ENCODE peak calls at places on chromosomes 3 and 15, in five cellular contexts. M, A, Y, L and W are unnamed samples.

GRCh38 chr15:25725758-25726157 is 137.4 kb downstream of the ATP10A start:
- DNase-seq in L (no peak), M (no peak), Y (no peak), A (no peak), W (no peak)

GRCh38 chr3:195153121-195153520 is 117.8 kb downstream of the XXYLT1 start:
- DNase-seq in A (no peak), L (no peak), Y (no peak), M (no peak), W (no peak)

GRCh38 chr3:13274125-13274873 is 145.8 kb downstream of the NUP210 start:
- DNase-seq in M (no peak), L (no peak), A (no peak), Y (no peak), W (no peak)

GRCh38 chr3:189294649-189295048 is 122.9 kb downstream of the TPRG1 start:
- DNase-seq in A (no peak), L (no peak), Y (no peak), M (no peak), W (no peak)

GRCh38 chr15:54131410-54131809 is 153.2 kb downstream of the UNC13C start:
- DNase-seq in M (no peak), A (no peak), Y (no peak), L (no peak), W (no peak)

GRCh38 chr3:81871358-81872152 is 110.1 kb upstream of the GBE1 start:
- DNase-seq in A (no peak), M (no peak), Y (no peak), L (no peak), W (no peak)

GRCh38 chr15:74791667-74792066 is 9.8 kb downstream of the CSK start:
- DNase-seq in L (no peak), Y (no peak), A (no peak), M (no peak), W (no peak)

GRCh38 chr15:37783290-37783689 is 151.2 kb upstream of the TMCO5A start:
- DNase-seq in Y (no peak), A (no peak), M (no peak), L (no peak), W (no peak)

GRCh38 chr15:38195191-38195901 is 57.3 kb upstream of the SPRED1 start:
- DNase-seq in M (no peak), Y (no peak), L (no peak), A (no peak), W (no peak)

GRCh38 chr3:26624209-26624775 is 1.7 kb downstream of the LRRC3B start:
- DNase-seq in A (no peak), M (no peak), L (no peak), Y (no peak), W (peak; percentile 34)

GRCh38 chr15:94576889-94577533 is 345.6 kb downstream of the MCTP2 start:
- DNase-seq in M (no peak), L (peak; percentile 10), Y (peak; percentile 26), A (no peak), W (no peak)

GRCh38 chr15:72229076-72229946 is 1.7 kb downstream of the PKM start:
- DNase-seq in L (no peak), M (no peak), Y (no peak), A (no peak), W (no peak)

GRCh38 chr3:38648659-38649499 is 608 bp downstream of the SCN5A start:
- DNase-seq in L (no peak), M (no peak), A (no peak), Y (no peak), W (no peak)

GRCh38 chr3:120642368-120642948 is 39.6 kb downstream of the HGD start:
- DNase-seq in Y (no peak), A (no peak), L (no peak), M (no peak), W (no peak)

GRCh38 chr3:146177072-146177936 is 16.3 kb upstream of the PLOD2 start:
- DNase-seq in M (no peak), A (no peak), Y (no peak), L (no peak), W (no peak)

GRCh38 chr15:37099321-37100108 is 834 bp downstream of the MEIS2 start:
- DNase-seq in M (peak; percentile 15), Y (peak; percentile 16), L (no peak), A (no peak), W (no peak)

GRCh38 chr3:155169221-155169620 is 89.1 kb downstream of the MME start:
- DNase-seq in A (no peak), Y (no peak), L (no peak), M (no peak), W (no peak)

GRCh38 chr3:188348445-188349244 is 194.7 kb downstream of the LPP start:
- DNase-seq in Y (peak; percentile 63), L (peak; percentile 21), M (peak; percentile 13), A (no peak), W (peak; percentile 62)

GRCh38 chr3:31161889-31162288 is 267.4 kb upstream of the GADL1 start:
- DNase-seq in Y (no peak), A (no peak), M (no peak), L (no peak), W (no peak)

GRCh38 chr3:186057594-186057993 is 51.3 kb downstream of the ETV5 start:
- DNase-seq in A (no peak), Y (no peak), M (no peak), L (no peak), W (no peak)

GRCh38 chr3:125594581-125595011 is 701 bp downstream of the OSBPL11 start:
- DNase-seq in L (peak; percentile 38), M (no peak), A (no peak), Y (no peak), W (peak; percentile 27)

GRCh38 chr3:143004823-143005222 is 3.5 kb downstream of the U2SURP start:
- DNase-seq in A (no peak), Y (no peak), M (no peak), L (no peak), W (no peak)
- H3K4me3 ChIP-seq in A (no peak overlapping the region), Y (no peak overlapping the region), M (no peak overlapping the region), L (no peak overlapping the region), W (no peak overlapping the region)

GRCh38 chr15:57683481-57683880 is 23.0 kb upstream of the POLR2M start:
- DNase-seq in L (no peak), Y (no peak), A (no peak), M (no peak), W (no peak)
- H3K27ac ChIP-seq in L (peak overlapping the region; percentile 30), Y (no peak overlapping the region), A (no peak overlapping the region), M (no peak overlapping the region), W (no peak overlapping the region)

GRCh38 chr3:134327594-134327975 is 46.7 kb downstream of the AMOTL2 start:
- DNase-seq in M (peak; percentile 67), Y (no peak), L (no peak), A (no peak), W (no peak)

GRCh38 chr3:134328147-134328591 is 46.1 kb downstream of the AMOTL2 start:
- DNase-seq in M (no peak), L (no peak), Y (peak; percentile 57), A (no peak), W (no peak)

GRCh38 chr3:134325722-134326121 is 48.5 kb downstream of the AMOTL2 start:
- DNase-seq in Y (no peak), L (no peak), A (no peak), M (no peak), W (peak; percentile 53)

GRCh38 chr3:134326126-134326525 is 48.1 kb downstream of the AMOTL2 start:
- DNase-seq in L (no peak), Y (no peak), M (no peak), A (no peak), W (no peak)

GRCh38 chr3:134326760-134327593 is 47.3 kb downstream of the AMOTL2 start:
- DNase-seq in M (no peak), Y (no peak), A (no peak), L (no peak), W (no peak)
- H3K4me3 ChIP-seq in M (peak overlapping the region; percentile 26), Y (no peak overlapping the region), A (no peak overlapping the region), L (no peak overlapping the region), W (no peak overlapping the region)

GRCh38 chr3:197476126-197476525 is 79.6 kb downstream of the BDH1 start:
- DNase-seq in L (no peak), A (no peak), Y (no peak), M (no peak), W (no peak)

GRCh38 chr3:197480320-197480719 is 75.4 kb downstream of the BDH1 start:
- DNase-seq in Y (no peak), L (no peak), M (no peak), A (no peak), W (no peak)

GRCh38 chr3:197475514-197475913 is 80.3 kb downstream of the BDH1 start:
- DNase-seq in M (no peak), A (no peak), L (no peak), Y (no peak), W (no peak)

GRCh38 chr3:197482001-197482400 is 73.8 kb downstream of the BDH1 start:
- DNase-seq in Y (no peak), L (no peak), M (no peak), A (no peak), W (no peak)

DNA sequence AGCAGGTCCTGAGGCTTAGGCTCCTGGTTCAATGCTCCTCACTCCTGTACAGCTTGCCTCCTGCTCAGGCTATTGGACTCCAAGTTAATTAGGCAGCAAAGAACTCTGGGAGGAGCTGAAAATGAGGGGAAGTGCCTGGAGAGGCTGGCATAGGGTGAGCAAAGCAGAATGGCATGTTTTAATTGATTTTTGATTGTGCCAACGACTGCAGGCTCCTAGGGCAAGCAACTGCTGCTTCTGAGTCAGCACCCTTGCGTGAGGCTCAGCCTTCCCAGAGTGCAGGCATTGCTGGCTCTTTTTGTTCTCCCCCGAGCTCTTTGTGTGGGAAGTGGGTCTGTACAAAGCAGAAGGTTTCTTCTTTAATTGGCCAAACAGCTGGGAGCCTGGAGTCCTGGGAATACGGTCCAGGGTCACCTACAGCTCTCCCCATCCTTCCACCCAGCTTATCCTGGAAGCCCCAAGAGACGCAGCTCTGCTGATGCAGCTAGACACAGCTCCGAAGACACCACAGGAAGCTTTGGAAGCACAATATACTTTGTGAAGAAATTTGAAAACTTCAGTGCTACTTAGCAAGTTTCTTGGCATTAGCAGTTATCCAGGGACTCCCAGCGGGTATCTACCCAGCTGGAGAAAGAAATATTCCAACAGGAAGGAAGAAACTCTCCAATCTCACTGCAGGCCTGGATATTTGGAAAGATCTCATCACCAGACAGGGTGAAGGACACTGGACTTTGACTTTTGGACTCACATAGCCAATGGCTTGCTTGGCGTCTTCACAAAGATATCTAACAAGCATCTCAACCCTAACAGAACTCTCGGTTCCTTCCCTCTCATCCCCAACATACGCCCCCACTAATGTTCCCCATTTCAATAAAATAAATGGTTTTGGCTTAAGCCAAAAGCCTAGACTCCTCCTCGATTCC is 76.8 kb downstream of the BDH1 start:
- DNase-seq in A (no peak), L (no peak), M (no peak), Y (no peak), W (no peak)
- H3K27ac ChIP-seq in A (no peak overlapping the region), L (no peak overlapping the region), M (peak overlapping the region; percentile 24), Y (peak overlapping the region; percentile 18), W (no peak overlapping the region)

DNA sequence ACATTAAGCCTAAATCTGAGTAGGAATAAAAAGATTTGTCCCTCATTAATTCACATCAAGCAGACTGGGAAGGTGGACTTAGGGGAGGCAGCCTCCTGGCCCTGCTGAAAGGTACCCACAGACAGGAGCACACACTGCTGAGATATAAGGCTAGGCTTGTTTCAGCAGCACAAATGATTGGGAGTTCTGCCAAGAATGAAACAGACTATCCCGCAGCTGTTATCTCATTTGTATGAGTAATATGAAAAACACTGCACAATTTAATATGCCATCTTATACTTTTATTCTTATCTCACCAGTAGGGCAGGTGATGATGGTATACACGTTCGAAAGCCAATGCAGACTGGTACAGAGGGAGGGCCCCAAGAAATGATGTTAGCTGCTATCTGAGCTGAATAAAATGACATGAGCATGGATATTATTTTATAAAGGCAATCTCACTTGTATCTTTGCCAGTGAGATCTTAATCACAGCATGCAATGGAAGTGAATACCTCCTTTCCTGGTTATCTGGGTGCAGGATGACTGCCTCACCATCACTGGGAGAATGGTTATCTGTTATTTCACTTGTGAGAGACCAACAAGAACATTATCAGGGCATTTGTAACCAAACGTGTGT is 258.7 kb upstream of the PPP2R3A start:
- DNase-seq in M (no peak), A (no peak), L (no peak), Y (no peak), W (no peak)
- H3K4me3 ChIP-seq in M (no peak overlapping the region), A (no peak overlapping the region), L (no peak overlapping the region), Y (no peak overlapping the region), W (no peak overlapping the region)